ENCODE peak calls at places on chromosome 21, in six cellular contexts. M, D, P, J, G and I are unnamed samples.

GRCh38 chr21:26849428-26850115 is 4.4 kb upstream of the ADAMTS1 start:
- DNase-seq in P (no peak), G (no peak), D (peak), M (peak), J (peak), I (no peak)

GRCh38 chr21:36697473-36698159 is 1.3 kb upstream of the SIM2 start:
- DNase-seq in D (no peak), M (no peak), J (no peak), G (no peak), P (no peak), I (peak)

GRCh38 chr21:45780647-45781046 is 137.1 kb downstream of the PCBP3 start:
- DNase-seq in P (no peak), D (no peak), J (no peak), G (no peak), M (no peak), I (no peak)

GRCh38 chr21:45478115-45478801 is 64.0 kb downstream of the SLC19A1 start:
- DNase-seq in G (peak), M (peak), P (peak), J (peak), D (peak), I (peak)

GRCh38 chr21:19648376-19648775 is 1244.8 kb upstream of the TMPRSS15 start:
- DNase-seq in G (no peak), P (no peak), D (no peak), J (no peak), M (no peak), I (no peak)

GRCh38 chr21:46181953-46182547 is 2.2 kb downstream of the SPATC1L start:
- DNase-seq in P (no peak), G (no peak), J (no peak), M (no peak), D (no peak), I (no peak)

GRCh38 chr21:46532080-46532479 is 72.8 kb downstream of the S100B start:
- DNase-seq in M (peak), P (no peak), D (no peak), J (no peak), G (no peak), I (peak)

GRCh38 chr21:46439906-46440305 is 18.8 kb upstream of the DIP2A start:
- DNase-seq in M (no peak), D (no peak), G (no peak), P (no peak), J (no peak), I (peak)

GRCh38 chr21:37936010-37936785 is 19.9 kb upstream of the KCNJ6 start:
- DNase-seq in M (no peak), D (no peak), G (no peak), P (no peak), J (no peak), I (no peak)

GRCh38 chr21:45539796-45540600 is 2.2 kb downstream of the SLC19A1 start:
- DNase-seq in D (no peak), G (peak), J (no peak), M (no peak), P (no peak), I (peak)

GRCh38 chr21:16407403-16408279 is 677.9 kb downstream of the USP25 start:
- DNase-seq in J (no peak), D (peak), G (no peak), P (no peak), M (no peak), I (peak)

GRCh38 chr21:36428789-36429671 is 43.8 kb downstream of the CHAF1B start:
- DNase-seq in M (no peak), P (no peak), J (no peak), D (peak), G (no peak), I (no peak)

GRCh38 chr21:16389622-16390021 is 659.8 kb downstream of the USP25 start:
- DNase-seq in J (no peak), D (no peak), M (no peak), P (no peak), G (no peak), I (no peak)

GRCh38 chr21:16418211-16418610 is 688.4 kb downstream of the USP25 start:
- DNase-seq in P (no peak), J (no peak), D (peak), G (no peak), M (no peak), I (peak)

GRCh38 chr21:26850116-26850643 is 5.0 kb upstream of the ADAMTS1 start:
- DNase-seq in D (peak), P (no peak), M (no peak), J (no peak), G (no peak), I (peak)

GRCh38 chr21:34367320-34367935 is 3.6 kb downstream of the KCNE2 start:
- DNase-seq in D (peak), J (peak), P (no peak), G (peak), M (peak), I (peak)

GRCh38 chr21:36211660-36212512 is 55.3 kb downstream of the DOP1B start:
- DNase-seq in J (peak), G (no peak), M (no peak), P (no peak), D (peak), I (peak)

GRCh38 chr21:37917612-37918011 is 1.4 kb upstream of the KCNJ6 start:
- DNase-seq in P (no peak), M (no peak), D (peak), J (peak), G (no peak), I (peak)

GRCh38 chr21:32368386-32368785 is 24.4 kb downstream of the URB1 start:
- DNase-seq in M (no peak), G (no peak), J (peak), P (no peak), D (no peak), I (no peak)

GRCh38 chr21:32366191-32366590 is 26.6 kb downstream of the URB1 start:
- DNase-seq in P (no peak), J (no peak), M (no peak), G (no peak), D (no peak), I (no peak)

GRCh38 chr21:32367158-32367557 is 25.7 kb downstream of the URB1 start:
- DNase-seq in G (no peak), D (peak), P (no peak), M (no peak), J (no peak), I (no peak)

GRCh38 chr21:32364387-32364786 is 28.4 kb downstream of the URB1 start:
- DNase-seq in J (no peak), D (no peak), P (no peak), G (no peak), M (no peak), I (no peak)

DNA sequence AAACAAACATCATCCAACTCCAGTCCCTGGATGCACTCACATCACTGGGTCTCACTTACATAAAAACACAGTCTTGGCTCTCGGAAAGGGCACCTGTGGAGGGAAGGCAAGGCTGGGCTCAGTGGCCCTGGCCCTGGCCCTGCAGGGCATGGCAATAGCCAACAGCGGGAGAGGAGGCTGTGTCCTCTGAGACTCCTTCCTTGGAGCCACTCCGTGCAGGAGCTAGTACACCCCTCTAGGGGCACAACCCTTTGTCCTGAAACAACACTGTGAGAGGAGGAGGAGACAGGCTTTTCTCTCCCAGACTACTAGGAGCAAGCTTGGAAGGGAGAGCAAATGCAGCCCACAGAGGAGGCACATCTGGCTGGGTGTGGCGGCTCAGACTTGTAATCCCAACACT is 28.0 kb downstream of the URB1 start:
- DNase-seq in D (no peak), J (no peak), M (no peak), P (no peak), G (no peak), I (no peak)
- H3K27ac ChIP-seq in D (no peak), J (no peak), M (no peak), P (peak), G (no peak), I (no peak)

GRCh38 chr21:44455524-44456206 is 355 bp downstream of the LRRC3 start:
- DNase-seq in J (no peak), D (peak), G (no peak), P (no peak), M (no peak), I (peak)
- H3K27ac ChIP-seq in J (no peak), D (no peak), G (no peak), P (no peak), M (no peak), I (no peak)

DNA sequence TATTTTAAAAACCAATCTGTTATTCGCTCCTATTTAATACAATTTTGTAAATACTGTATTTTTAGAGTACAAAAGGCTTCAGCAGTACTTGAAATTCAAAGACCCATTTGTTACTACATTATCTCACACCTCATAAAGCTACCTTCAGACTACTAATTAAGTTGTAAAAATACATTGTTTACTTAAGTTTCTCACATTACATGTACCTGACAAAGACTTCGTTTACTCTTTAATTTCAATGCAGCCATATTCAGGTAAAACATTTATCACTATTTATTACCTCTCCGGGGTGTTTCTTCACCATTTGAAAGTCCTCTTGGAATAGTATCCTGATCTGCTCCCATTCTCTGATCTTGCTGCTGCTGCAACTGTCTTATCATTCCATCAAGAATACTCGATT is 55.2 kb downstream of the BRWD1 start:
- DNase-seq in G (no peak), D (no peak), M (no peak), P (no peak), J (no peak), I (no peak)
- H3K27ac ChIP-seq in G (no peak), D (no peak), M (no peak), P (no peak), J (no peak), I (no peak)

DNA sequence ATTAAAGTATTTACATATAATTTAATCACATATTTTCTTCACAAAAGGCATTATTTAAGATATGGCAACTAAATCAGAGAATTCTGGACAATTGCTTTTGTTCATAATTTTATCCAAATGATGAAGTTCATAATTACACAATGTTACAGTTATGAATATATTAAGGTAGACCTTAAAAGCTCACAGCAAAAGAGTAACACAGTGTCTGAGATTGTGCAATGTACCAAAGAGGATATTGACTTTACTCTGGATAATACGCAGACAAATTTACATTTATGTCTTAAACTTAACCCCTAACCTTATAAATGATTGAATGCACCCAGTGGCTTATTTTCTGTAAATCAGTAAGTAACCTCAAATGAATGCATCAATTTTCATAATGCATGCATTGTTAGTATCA is 216.2 kb upstream of the SAMSN1 start:
- DNase-seq in M (no peak), P (no peak), G (no peak), D (no peak), J (no peak), I (no peak)
- H3K27ac ChIP-seq in M (peak), P (no peak), G (no peak), D (no peak), J (no peak), I (no peak)

GRCh38 chr21:29074007-29074376 is 544 bp upstream of the CCT8 start:
- DNase-seq in G (no peak), D (no peak), J (no peak), M (no peak), P (no peak), I (no peak)

GRCh38 chr21:29075706-29076447 is 2.4 kb upstream of the CCT8 start:
- DNase-seq in J (no peak), M (no peak), D (peak), P (no peak), G (no peak), I (no peak)

GRCh38 chr21:29072873-29073221 is 601 bp downstream of the CCT8 start:
- DNase-seq in M (no peak), J (peak), P (no peak), G (no peak), D (peak), I (peak)

GRCh38 chr21:29073222-29074006 is at the start of gene CCT8:
- DNase-seq in J (peak), P (peak), M (peak), G (peak), D (peak), I (peak)

DNA sequence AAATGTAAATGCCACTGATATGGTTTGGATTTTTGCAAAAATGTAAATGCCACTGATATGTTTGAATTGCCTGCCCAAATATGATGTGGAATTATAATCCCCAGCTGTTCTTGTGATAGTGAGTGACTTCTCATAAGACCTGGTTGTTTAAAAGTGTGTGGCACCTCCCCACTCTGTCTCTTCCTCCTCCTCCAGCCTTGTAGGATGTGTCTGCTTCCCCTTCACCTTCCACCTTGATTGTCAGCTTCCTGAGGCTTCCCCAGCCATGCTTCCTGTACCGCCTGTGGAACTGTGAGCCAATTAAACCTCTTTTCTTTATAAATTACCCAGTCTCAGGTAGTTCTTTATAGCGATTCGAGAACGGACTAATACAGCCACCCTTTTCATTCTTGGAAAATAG is 1.3 kb upstream of the CCT8 start:
- DNase-seq in D (no peak), J (no peak), M (no peak), P (no peak), G (no peak), I (no peak)
- H3K27ac ChIP-seq in D (no peak), J (no peak), M (peak), P (no peak), G (no peak), I (no peak)

GRCh38 chr21:17609681-17610080 is 3.0 kb downstream of the BTG3 start:
- DNase-seq in J (no peak), G (no peak), P (no peak), D (no peak), M (no peak), I (no peak)
- H3K27ac ChIP-seq in J (no peak), G (no peak), P (no peak), D (no peak), M (no peak), I (peak)

GRCh38 chr21:41715649-41716321 is 51.1 kb downstream of the RIPK4 start:
- DNase-seq in M (no peak), G (no peak), P (no peak), J (no peak), D (no peak), I (no peak)
- H3K27ac ChIP-seq in M (no peak), G (no peak), P (no peak), J (no peak), D (no peak), I (no peak)